ENCODE peak calls at places on chromosomes 12 and 14, in five cellular contexts. L is IMR-90, X is mesenchymal stem cell, C is H1, Z is H9. R is an unnamed sample.

GRCh38 chr12:42144174-42144423 is 575 bp downstream of the GXYLT1 start:
- DNase-seq in L (no peak), X (no peak), C (no peak), Z (no peak), R (no peak)

GRCh38 chr14:27026097-27026496 is 428.3 kb upstream of the NOVA1 start:
- DNase-seq in L (no peak), X (no peak), C (no peak), Z (no peak), R (no peak)

GRCh38 chr14:37834275-37834674 is 238.8 kb downstream of the TTC6 start:
- DNase-seq in L (no peak), X (no peak), C (no peak), Z (no peak), R (no peak)

GRCh38 chr12:115963030-115963480 is 314.4 kb downstream of the MED13L start:
- DNase-seq in L (peak), X (peak), C (no peak), Z (no peak), R (no peak)

GRCh38 chr12:44696542-44696941 is 179.6 kb downstream of the NELL2 start:
- DNase-seq in L (no peak), X (peak), C (no peak), Z (no peak), R (no peak)

GRCh38 chr12:42785944-42786343 is 196.4 kb upstream of the PRICKLE1 start:
- DNase-seq in L (no peak), X (no peak), C (no peak), Z (no peak), R (no peak)

GRCh38 chr14:54691525-54692260 is 124.8 kb downstream of the SAMD4A start:
- DNase-seq in L (peak), X (peak), C (peak), Z (peak), R (peak)

GRCh38 chr12:92162079-92162478 is 16.4 kb upstream of the BTG1 start:
- DNase-seq in L (no peak), X (no peak), C (no peak), Z (no peak), R (no peak)

GRCh38 chr14:23379331-23380196 is 2.7 kb downstream of the CMTM5 start:
- DNase-seq in L (peak), X (peak), C (no peak), Z (peak), R (peak)

GRCh38 chr12:13193403-13194100 is 3.0 kb upstream of the EMP1 start:
- DNase-seq in L (no peak), X (no peak), C (no peak), Z (no peak), R (no peak)

GRCh38 chr12:20044836-20045235 is 323.5 kb upstream of the PDE3A start:
- DNase-seq in L (peak), X (no peak), C (no peak), Z (no peak), R (no peak)

GRCh38 chr12:51225800-51226199 is 7.9 kb upstream of the POU6F1 start:
- DNase-seq in L (no peak), X (no peak), C (no peak), Z (no peak), R (no peak)

GRCh38 chr12:57845478-57846284 is 848 bp downstream of the CTDSP2 start:
- DNase-seq in L (no peak), X (peak), C (no peak), Z (peak), R (no peak)
- H4K91ac ChIP-seq in L (peak), X (peak), C (peak), Z (peak), R (no peak)

GRCh38 chr12:62834971-62835547 is 99.9 kb downstream of the PPM1H start:
- DNase-seq in L (peak), X (peak), C (no peak), Z (no peak), R (peak)
- H3K4me2 ChIP-seq in L (no peak), X (peak), C (no peak), Z (no peak), R (no peak)

GRCh38 chr12:27003421-27004311 is 10.5 kb downstream of the TM7SF3 start:
- DNase-seq in L (no peak), X (no peak), C (no peak), Z (no peak), R (no peak)
- H2BK120ac ChIP-seq in L (no peak), X (no peak), C (no peak), Z (no peak), R (no peak)

DNA sequence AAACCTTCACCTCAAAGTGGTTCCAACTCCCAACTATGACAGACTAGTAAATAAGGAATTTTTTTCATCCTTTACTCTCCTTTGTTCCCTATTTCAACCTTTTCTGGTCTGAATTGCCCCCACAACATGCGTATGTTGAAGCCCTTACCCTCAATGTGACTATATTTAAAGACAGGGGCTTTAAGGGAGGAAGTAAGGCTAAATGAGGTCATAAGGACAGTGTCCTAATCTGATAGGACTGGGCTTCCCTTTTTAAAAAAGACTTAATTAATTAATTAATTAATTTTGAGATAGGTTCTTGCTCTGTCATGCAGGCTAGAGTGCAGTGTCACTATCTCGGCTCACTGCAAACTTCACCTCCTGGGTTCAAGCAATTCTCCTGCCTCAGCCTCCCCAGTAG is 86.3 kb downstream of the VCPKMT start:
- DNase-seq in L (no peak), X (no peak), C (no peak), Z (no peak), R (no peak)
- H4K91ac ChIP-seq in L (no peak), X (no peak), C (no peak), Z (no peak), R (no peak)

DNA sequence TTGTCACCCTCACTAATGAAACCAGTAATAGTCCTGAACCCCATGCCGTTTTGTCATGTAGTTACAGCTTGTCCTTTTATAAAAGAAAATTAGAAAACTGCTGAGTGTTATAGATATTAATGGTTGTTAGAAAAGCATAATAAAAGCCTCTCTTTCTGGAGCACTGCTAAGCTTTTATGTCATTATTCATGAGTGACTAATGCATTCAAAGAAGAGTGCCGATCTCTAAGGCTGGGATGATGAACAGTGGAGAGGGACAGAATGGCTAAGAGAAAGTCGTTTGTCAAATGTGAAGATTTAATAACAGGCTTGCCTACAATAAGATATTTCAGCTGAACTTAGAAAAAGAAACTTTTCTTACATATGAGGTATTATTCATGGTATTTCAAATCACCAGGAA is 121.6 kb downstream of the MGAT4C start:
- DNase-seq in L (peak), X (peak), C (no peak), Z (no peak), R (no peak)
- H3K4me2 ChIP-seq in L (no peak), X (no peak), C (no peak), Z (no peak), R (no peak)

GRCh38 chr12:50085615-50085928 is 430 bp downstream of the SMARCD1 start:
- DNase-seq in L (no peak), X (peak), C (no peak), Z (no peak), R (no peak)

GRCh38 chr12:50086148-50086547 is 1.0 kb downstream of the SMARCD1 start:
- DNase-seq in L (no peak), X (no peak), C (no peak), Z (no peak), R (no peak)

GRCh38 chr12:50087159-50087558 is 2.0 kb downstream of the SMARCD1 start:
- DNase-seq in L (no peak), X (no peak), C (no peak), Z (no peak), R (no peak)

GRCh38 chr12:50083301-50083700 is 1.8 kb upstream of the SMARCD1 start:
- DNase-seq in L (no peak), X (no peak), C (no peak), Z (no peak), R (no peak)

GRCh38 chr12:50084775-50085614 is at the start of gene SMARCD1:
- DNase-seq in L (peak), X (peak), C (peak), Z (peak), R (peak)
- H2BK120ac ChIP-seq in L (peak), X (peak), C (peak), Z (no peak), R (no peak)

DNA sequence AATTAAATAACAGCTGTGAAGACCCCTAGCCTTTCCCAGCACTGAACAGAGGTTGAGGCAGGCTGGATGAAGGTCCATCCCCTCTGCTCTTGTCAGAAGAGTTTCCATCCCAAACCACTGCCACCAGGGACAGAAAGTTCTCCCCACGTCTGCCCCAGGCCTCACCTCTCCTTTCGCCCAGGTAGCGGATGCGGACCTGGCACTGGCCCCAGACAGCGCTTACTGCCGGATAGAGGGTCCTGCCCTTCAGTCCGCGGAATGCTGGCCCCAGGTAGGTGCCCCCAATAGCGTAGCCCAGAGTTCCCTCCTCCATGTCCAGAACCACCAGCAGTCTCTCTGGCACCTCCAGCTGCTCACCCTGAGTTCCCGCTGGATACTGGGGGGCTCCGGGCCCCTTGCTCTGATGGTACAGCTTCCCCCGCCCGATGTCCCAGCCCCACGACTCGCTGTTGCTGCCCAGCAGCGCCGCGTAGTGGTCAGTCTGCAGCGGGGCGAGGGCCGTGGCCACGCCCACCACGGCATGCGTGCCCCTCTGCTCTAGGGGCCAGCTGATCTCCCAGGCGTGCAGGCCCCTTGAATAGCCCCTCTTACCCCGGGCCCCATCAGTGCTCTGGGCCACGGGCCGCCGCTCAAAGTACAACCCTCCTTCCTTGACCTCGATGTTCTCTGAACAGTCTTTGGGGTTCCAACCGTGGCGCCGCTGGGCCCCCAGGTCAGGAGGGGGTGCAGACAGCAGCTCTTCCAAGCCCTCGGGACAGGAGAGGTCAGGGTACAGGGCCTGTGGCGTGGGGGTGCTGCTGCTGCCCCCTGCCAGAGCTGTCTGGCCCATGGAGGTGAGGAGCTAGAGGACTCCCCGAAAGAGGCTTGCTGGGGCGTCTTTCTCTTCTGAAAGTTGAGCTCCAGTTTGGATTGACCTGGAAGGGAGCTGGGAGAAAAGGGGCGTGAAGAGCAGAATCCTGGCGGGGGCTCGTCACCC is 742 bp downstream of the SPSB2 start:
- DNase-seq in L (peak), X (peak), C (no peak), Z (peak), R (peak)
- H4K91ac ChIP-seq in L (peak), X (peak), C (peak), Z (no peak), R (no peak)

R was measured in neuronal stem cell.